ENCODE peak calls at places on chromosomes 2 and 18, in eight cellular contexts. P, A, K, U, D, G, S and L are unnamed samples.

GRCh38 chr2:118016911-118017310 is 3.0 kb upstream of the CCDC93 start:
- DNase-seq in P (no peak), A (no peak), K (no peak), U (no peak), D (no peak), G (no peak), S (peak), L (peak)

GRCh38 chr18:57802166-57802868 is 798 bp downstream of the ATP8B1 start:
- DNase-seq in P (peak), A (no peak), K (no peak), U (no peak), D (no peak), G (no peak), S (no peak), L (peak)

GRCh38 chr18:46950064-46950656 is 32.8 kb downstream of the KATNAL2 start:
- DNase-seq in P (peak), A (peak), K (no peak), U (no peak), D (no peak), G (no peak), S (peak), L (no peak)

GRCh38 chr2:12603781-12604180 is 113.0 kb upstream of the TRIB2 start:
- DNase-seq in P (no peak), A (no peak), K (no peak), U (no peak), D (no peak), G (no peak), S (peak), L (no peak)

GRCh38 chr2:118094503-118094902 is 6.2 kb downstream of the INSIG2 start:
- DNase-seq in P (no peak), A (no peak), K (no peak), U (no peak), D (no peak), G (no peak), S (no peak), L (no peak)

GRCh38 chr18:34947711-34948125 is 93.5 kb upstream of the MAPRE2 start:
- DNase-seq in P (no peak), A (peak), K (no peak), U (no peak), D (peak), G (no peak), S (peak), L (no peak)

GRCh38 chr18:79988925-79989361 is 580 bp upstream of the TXNL4A start:
- DNase-seq in P (peak), A (peak), K (no peak), U (peak), D (peak), G (peak), S (peak), L (no peak)

GRCh38 chr2:120343100-120343432 is 2.9 kb upstream of the INHBB start:
- DNase-seq in P (no peak), A (no peak), K (no peak), U (no peak), D (no peak), G (no peak), S (no peak), L (no peak)

GRCh38 chr2:200525551-200525881 is 491 bp upstream of the SGO2 start:
- DNase-seq in P (no peak), A (no peak), K (no peak), U (no peak), D (no peak), G (no peak), S (no peak), L (no peak)

GRCh38 chr2:54428401-54428800 is 27.7 kb upstream of the SPTBN1 start:
- DNase-seq in P (no peak), A (peak), K (peak), U (peak), D (no peak), G (no peak), S (peak), L (no peak)

GRCh38 chr2:55247025-55247424 is 14.5 kb downstream of the RPS27A start:
- DNase-seq in P (no peak), A (no peak), K (no peak), U (no peak), D (no peak), G (peak), S (no peak), L (no peak)

GRCh38 chr18:78559584-78559983 is 420.0 kb upstream of the SALL3 start:
- DNase-seq in P (no peak), A (no peak), K (no peak), U (no peak), D (no peak), G (no peak), S (no peak), L (no peak)

GRCh38 chr2:84830095-84830494 is 50.8 kb downstream of the TRABD2A start:
- DNase-seq in P (no peak), A (no peak), K (no peak), U (peak), D (no peak), G (peak), S (no peak), L (no peak)

GRCh38 chr2:219142329-219142728 is 18.3 kb downstream of the NHEJ1 start:
- DNase-seq in P (no peak), A (peak), K (no peak), U (no peak), D (peak), G (peak), S (peak), L (no peak)

GRCh38 chr2:98369710-98370239 is 23.5 kb downstream of the CNGA3 start:
- DNase-seq in P (no peak), A (no peak), K (no peak), U (no peak), D (no peak), G (no peak), S (no peak), L (no peak)

GRCh38 chr2:37653805-37654378 is 17.6 kb downstream of the CDC42EP3 start:
- DNase-seq in P (peak), A (no peak), K (no peak), U (no peak), D (no peak), G (peak), S (no peak), L (peak)

GRCh38 chr2:238916875-238917590 is 69.1 kb downstream of the TWIST2 start:
- DNase-seq in P (no peak), A (no peak), K (peak), U (peak), D (peak), G (no peak), S (no peak), L (no peak)

GRCh38 chr2:73085691-73086090 is 14.2 kb upstream of the SFXN5 start:
- DNase-seq in P (peak), A (peak), K (peak), U (peak), D (peak), G (peak), S (peak), L (peak)

GRCh38 chr2:67612576-67612981 is 215.4 kb downstream of the ETAA1 start:
- DNase-seq in P (no peak), A (peak), K (no peak), U (no peak), D (no peak), G (no peak), S (peak), L (no peak)

GRCh38 chr18:77063256-77063655 is 69.3 kb downstream of the MBP start:
- DNase-seq in P (peak), A (peak), K (no peak), U (no peak), D (no peak), G (no peak), S (peak), L (peak)

GRCh38 chr2:68196120-68196716 is 38.5 kb downstream of the PNO1 start:
- DNase-seq in P (no peak), A (peak), K (no peak), U (peak), D (peak), G (no peak), S (peak), L (peak)

GRCh38 chr18:58252166-58252565 is 208.1 kb downstream of the NEDD4L start:
- DNase-seq in P (no peak), A (no peak), K (no peak), U (no peak), D (no peak), G (no peak), S (no peak), L (no peak)

GRCh38 chr2:229348135-229348534 is 77.0 kb upstream of the PID1 start:
- DNase-seq in P (no peak), A (peak), K (no peak), U (no peak), D (peak), G (no peak), S (peak), L (no peak)

GRCh38 chr2:28623582-28624405 is 127.8 kb upstream of the PPP1CB start:
- DNase-seq in P (no peak), A (no peak), K (no peak), U (no peak), D (no peak), G (no peak), S (no peak), L (peak)

GRCh38 chr18:25228410-25228809 is 123.6 kb downstream of the ZNF521 start:
- DNase-seq in P (no peak), A (no peak), K (no peak), U (no peak), D (no peak), G (no peak), S (no peak), L (no peak)

GRCh38 chr2:26740890-26741302 is 23.2 kb upstream of the SLC35F6 start:
- DNase-seq in P (no peak), A (peak), K (no peak), U (no peak), D (peak), G (peak), S (no peak), L (peak)

GRCh38 chr2:67707896-67708295 is 310.8 kb downstream of the ETAA1 start:
- DNase-seq in P (no peak), A (no peak), K (no peak), U (no peak), D (no peak), G (no peak), S (no peak), L (no peak)

GRCh38 chr2:65382776-65383357 is 49.5 kb downstream of the SPRED2 start:
- DNase-seq in P (peak), A (peak), K (peak), U (peak), D (peak), G (peak), S (peak), L (peak)

GRCh38 chr2:76633522-76633921 is 888.7 kb downstream of the LRRTM4 start:
- DNase-seq in P (no peak), A (no peak), K (no peak), U (no peak), D (no peak), G (no peak), S (no peak), L (no peak)

GRCh38 chr18:72674710-72675109 is 130.6 kb upstream of the CBLN2 start:
- DNase-seq in P (peak), A (no peak), K (no peak), U (no peak), D (no peak), G (no peak), S (no peak), L (no peak)

GRCh38 chr2:147122944-147123343 is 721.9 kb upstream of the ACVR2A start:
- DNase-seq in P (no peak), A (no peak), K (no peak), U (no peak), D (no peak), G (no peak), S (no peak), L (no peak)

GRCh38 chr2:46377287-46377605 is 80.0 kb downstream of the EPAS1 start:
- DNase-seq in P (no peak), A (no peak), K (no peak), U (no peak), D (no peak), G (no peak), S (no peak), L (no peak)

GRCh38 chr2:215736653-215737290 is 276.6 kb downstream of the MREG start:
- DNase-seq in P (no peak), A (peak), K (no peak), U (no peak), D (peak), G (no peak), S (peak), L (no peak)

GRCh38 chr2:121197369-121198091 is 87.5 kb downstream of the TFCP2L1 start:
- DNase-seq in P (no peak), A (peak), K (no peak), U (peak), D (peak), G (peak), S (peak), L (no peak)

DNA sequence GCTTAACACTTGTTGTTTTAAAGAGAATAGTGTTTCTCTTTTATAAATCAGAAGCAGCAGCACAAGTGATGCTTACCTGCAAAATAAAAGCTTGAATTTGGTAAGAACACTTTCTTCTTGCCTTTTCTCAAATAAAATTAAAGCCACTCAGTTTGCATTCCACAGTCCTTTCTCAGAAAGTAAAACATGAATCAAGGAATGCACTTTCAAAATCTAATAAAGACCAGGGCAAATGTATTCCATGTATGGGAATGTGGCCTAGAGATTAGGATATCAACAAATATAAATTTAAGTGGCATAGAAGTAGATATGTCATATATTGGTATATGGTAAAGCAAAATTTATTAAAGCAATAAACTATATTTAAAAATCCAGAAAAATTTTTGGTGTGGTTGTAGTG is 352.8 kb downstream of the THSD7B start:
- DNase-seq in P (no peak), A (no peak), K (no peak), U (no peak), D (peak), G (no peak), S (no peak), L (no peak)
- TF ChIP-seq CTCF in P (no peak), A (no peak), K (no peak), U (no peak), D (no peak), G (no peak), S (no peak), L (no peak)

DNA sequence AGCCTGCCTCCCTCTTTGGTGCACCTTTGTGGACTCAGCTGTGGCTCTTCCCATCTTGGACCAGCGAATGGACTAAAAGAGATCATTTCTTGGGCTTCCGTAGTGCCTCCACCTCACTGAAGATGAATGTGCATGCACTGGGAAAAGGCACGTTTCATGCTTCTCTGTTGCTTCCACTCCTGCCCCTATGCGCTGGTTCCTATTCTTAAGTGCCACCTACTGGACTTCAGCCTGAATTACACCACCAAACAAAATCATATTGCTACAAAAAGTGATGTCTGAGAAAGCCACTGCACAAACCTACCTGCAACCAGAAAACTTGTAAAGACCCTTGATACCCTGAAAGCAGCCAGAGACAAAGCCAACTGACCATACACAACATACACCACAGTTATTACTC is 695.6 kb downstream of the TSN start:
- DNase-seq in P (peak), A (peak), K (no peak), U (no peak), D (peak), G (no peak), S (peak), L (no peak)
- TF ChIP-seq CTCF in P (peak), A (peak), K (no peak), U (no peak), D (peak), G (peak), S (peak), L (peak)

DNA sequence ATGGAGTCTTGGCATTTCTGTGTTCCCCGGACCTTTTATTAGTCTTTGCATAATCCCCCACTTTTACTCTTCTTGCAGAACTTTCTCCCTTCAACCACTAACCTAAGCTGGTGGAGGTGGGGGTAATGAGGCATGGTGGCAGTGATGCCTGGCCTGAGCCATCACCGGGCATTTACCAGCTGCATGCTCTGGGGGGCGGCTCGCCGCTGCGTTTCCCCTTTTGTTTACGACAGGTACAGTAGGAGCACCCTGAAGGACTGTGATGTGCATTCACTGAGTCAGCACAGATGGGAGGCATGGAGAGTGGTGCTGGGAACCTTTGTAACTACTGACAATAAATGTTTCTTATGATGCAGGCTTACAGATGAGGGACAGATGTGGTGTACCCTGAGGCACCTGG is 46.9 kb downstream of the PLEKHB2 start:
- DNase-seq in P (no peak), A (no peak), K (no peak), U (no peak), D (no peak), G (no peak), S (no peak), L (no peak)
- TF ChIP-seq CTCF in P (no peak), A (no peak), K (no peak), U (no peak), D (peak), G (no peak), S (no peak), L (no peak)

DNA sequence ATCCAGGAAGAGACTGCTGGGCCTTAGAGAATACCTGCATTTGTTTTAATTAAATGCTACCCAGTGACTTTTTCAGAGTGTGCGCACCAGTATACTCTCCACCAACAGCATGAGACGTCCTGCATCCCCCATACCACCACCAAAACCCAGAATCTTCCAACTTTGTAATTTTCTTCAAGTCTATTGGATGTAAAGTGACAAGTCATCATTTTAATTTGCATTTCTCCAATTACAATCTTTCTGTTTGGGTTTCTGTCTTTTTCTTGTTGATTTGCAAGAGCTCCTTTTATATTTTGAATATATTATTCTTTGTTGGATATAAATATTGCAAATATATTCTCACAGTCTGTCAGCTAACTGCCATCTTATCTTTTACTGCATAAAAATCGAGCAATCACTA is 96.6 kb downstream of the FAM168B start:
- DNase-seq in P (no peak), A (no peak), K (no peak), U (no peak), D (no peak), G (no peak), S (no peak), L (no peak)
- TF ChIP-seq CTCF in P (no peak), A (no peak), K (no peak), U (no peak), D (no peak), G (no peak), S (no peak), L (no peak)